ENCODE peak calls at places on chromosomes 4 and X, in five cellular contexts. N is HEK293T; E is hypothalamus; P is head of caudate nucleus; V is stimulated activated naive CD8-positive, alpha-beta T cell treated with anti-CD3 and anti-CD28 coated beads, Interleukin-15, amount 100 ng/mL, for 72 hours. F is an unnamed sample.

GRCh38 chr4:70885174-70885573 is 17.0 kb upstream of the MOB1B start:
- DNase-seq in V (no peak), P (no peak), N (no peak), E (no peak), F (no peak)

GRCh38 chr4:178063568-178063967 is 621.3 kb upstream of the AGA start:
- DNase-seq in N (no peak), P (no peak), V (no peak), E (no peak), F (no peak)

GRCh38 chr4:146814736-146815135 is 130.9 kb downstream of the TTC29 start:
- DNase-seq in E (no peak), N (no peak), V (no peak), P (no peak), F (no peak)

GRCh38 chr4:139229534-139230039 is 50.4 kb downstream of the MGARP start:
- DNase-seq in V (no peak), E (no peak), N (peak; percentile 54), P (peak; percentile 27), F (peak; percentile 44)

GRCh38 chr4:788636-789297 is 37.2 kb downstream of the CPLX1 start:
- DNase-seq in V (no peak), P (no peak), E (no peak), N (no peak), F (no peak)

GRCh38 chrX:22063284-22063683 is 31.2 kb downstream of the PHEX start:
- DNase-seq in E (no peak), P (no peak), N (no peak), V (peak; percentile 8), F (no peak)

GRCh38 chrX:133698298-133698697 is 283.0 kb upstream of the GPC4 start:
- DNase-seq in N (peak; percentile 18), E (no peak), P (no peak), V (no peak), F (no peak)

GRCh38 chr4:84632092-84632491 is 49.2 kb downstream of the CDS1 start:
- DNase-seq in P (no peak), E (no peak), N (no peak), V (no peak), F (no peak)

GRCh38 chr4:63986253-63986652 is 423.0 kb downstream of the TECRL start:
- DNase-seq in V (no peak), N (no peak), P (no peak), E (no peak), F (no peak)

GRCh38 chrX:140572724-140573123 is 67.9 kb upstream of the SOX3 start:
- DNase-seq in E (no peak), V (no peak), P (peak; percentile 43), N (peak; percentile 59), F (peak; percentile 41)

GRCh38 chrX:44223150-44223549 is 120.3 kb downstream of the EFHC2 start:
- DNase-seq in N (no peak), V (no peak), P (no peak), E (no peak), F (no peak)

GRCh38 chr4:189773909-189774308 is 166.8 kb upstream of the FRG1 start:
- DNase-seq in P (no peak), V (no peak), E (no peak), N (no peak), F (no peak)

GRCh38 chr4:89300490-89300889 is 7.1 kb downstream of the GPRIN3 start:
- DNase-seq in P (no peak), E (no peak), N (no peak), V (no peak), F (no peak)

GRCh38 chr4:88522702-88523324 is 763 bp downstream of the PYURF start:
- DNase-seq in N (peak; percentile 28), V (peak; percentile 25), E (no peak), P (peak; percentile 27), F (no peak)

GRCh38 chr4:182286035-182286434 is 42.8 kb downstream of the TENM3 start:
- DNase-seq in N (no peak), V (no peak), E (no peak), P (no peak), F (no peak)

GRCh38 chr4:11729548-11729947 is 300.9 kb upstream of the HS3ST1 start:
- DNase-seq in P (no peak), N (no peak), V (no peak), E (no peak), F (no peak)

GRCh38 chr4:117588771-117589170 is 445.5 kb upstream of the NDST3 start:
- DNase-seq in P (no peak), N (no peak), E (no peak), V (no peak), F (no peak)

GRCh38 chrX:23548164-23548563 is 119.1 kb upstream of the PRDX4 start:
- DNase-seq in E (no peak), N (peak; percentile 47), V (no peak), P (no peak), F (no peak)

GRCh38 chr4:182337366-182337765 is 94.2 kb downstream of the TENM3 start:
- DNase-seq in E (no peak), V (no peak), N (no peak), P (no peak), F (no peak)

GRCh38 chr4:1309261-1310010 is 19.7 kb downstream of the MAEA start:
- DNase-seq in N (no peak), P (peak; percentile 91), E (peak; percentile 54), V (peak; percentile 47), F (no peak)

GRCh38 chr4:164716901-164717300 is 37.0 kb upstream of the SMIM31 start:
- DNase-seq in E (no peak), P (no peak), N (peak; percentile 25), V (no peak), F (no peak)

GRCh38 chr4:56234098-56234497 is 153.2 kb downstream of the AASDH start:
- DNase-seq in P (no peak), E (no peak), N (no peak), V (no peak), F (no peak)

GRCh38 chr4:140152015-140152703 is 1.8 kb downstream of the MAML3 start:
- DNase-seq in N (peak; percentile 62), E (no peak), P (peak; percentile 71), V (peak; percentile 87), F (peak; percentile 66)